ENCODE peak calls at places on chromosomes 7 and 10, in eight cellular contexts. One of them, this sample, is unnamed.
A peak's percentile ranks its signal among the peaks of the same experiment; 100 is the strongest.

GRCh38 chr7:100861616-100861985 is 5.6 kb upstream of the TRIP6 start:
- DNase-seq in smooth muscle cell of the brain vasculature: no peak
- DNase-seq in NCI-H2171 treated with DMSO at 0.1 percent for 48 hours: no peak
- DNase-seq in mesothelial cell of epicardium: no peak
- DNase-seq in GM19239: no peak
- DNase-seq in aorta: no peak
- DNase-seq in T-helper 2 cell: no peak
- DNase-seq in EL: no peak
- DNase-seq in this sample: no peak

GRCh38 chr10:49431426-49431825 is 35.5 kb upstream of the DRGX start:
- DNase-seq in T-helper 2 cell: no peak
- DNase-seq in GM19239: no peak
- DNase-seq in mesothelial cell of epicardium: no peak
- DNase-seq in NCI-H2171 treated with DMSO at 0.1 percent for 48 hours: no peak
- DNase-seq in EL: no peak
- DNase-seq in aorta: no peak
- DNase-seq in smooth muscle cell of the brain vasculature: no peak
- DNase-seq in this sample: no peak

GRCh38 chr7:68925241-68925640 is 673.0 kb upstream of the AUTS2 start:
- DNase-seq in mesothelial cell of epicardium: no peak
- DNase-seq in aorta: no peak
- DNase-seq in GM19239: no peak
- DNase-seq in T-helper 2 cell: no peak
- DNase-seq in EL: no peak
- DNase-seq in NCI-H2171 treated with DMSO at 0.1 percent for 48 hours: peak; percentile 75
- DNase-seq in smooth muscle cell of the brain vasculature: no peak
- DNase-seq in this sample: no peak

GRCh38 chr10:116241642-116242405 is 31.2 kb downstream of the GFRA1 start:
- DNase-seq in smooth muscle cell of the brain vasculature: no peak
- DNase-seq in NCI-H2171 treated with DMSO at 0.1 percent for 48 hours: no peak
- DNase-seq in T-helper 2 cell: no peak
- DNase-seq in aorta: no peak
- DNase-seq in GM19239: no peak
- DNase-seq in mesothelial cell of epicardium: no peak
- DNase-seq in EL: no peak
- DNase-seq in this sample: no peak

GRCh38 chr10:31652038-31652437 is 276.6 kb downstream of the ARHGAP12 start:
- DNase-seq in aorta: no peak
- DNase-seq in EL: no peak
- DNase-seq in smooth muscle cell of the brain vasculature: no peak
- DNase-seq in mesothelial cell of epicardium: no peak
- DNase-seq in T-helper 2 cell: no peak
- DNase-seq in GM19239: no peak
- DNase-seq in NCI-H2171 treated with DMSO at 0.1 percent for 48 hours: no peak
- DNase-seq in this sample: no peak

GRCh38 chr7:84339306-84339705 is 144.7 kb upstream of the SEMA3A start:
- DNase-seq in GM19239: no peak
- DNase-seq in EL: no peak
- DNase-seq in T-helper 2 cell: no peak
- DNase-seq in aorta: no peak
- DNase-seq in NCI-H2171 treated with DMSO at 0.1 percent for 48 hours: no peak
- DNase-seq in smooth muscle cell of the brain vasculature: no peak
- DNase-seq in mesothelial cell of epicardium: no peak
- DNase-seq in this sample: no peak

GRCh38 chr7:36279251-36279925 is 110.3 kb upstream of the ANLN start:
- DNase-seq in mesothelial cell of epicardium: no peak
- DNase-seq in aorta: peak; percentile 28
- DNase-seq in EL: no peak
- DNase-seq in GM19239: no peak
- DNase-seq in smooth muscle cell of the brain vasculature: no peak
- DNase-seq in NCI-H2171 treated with DMSO at 0.1 percent for 48 hours: no peak
- DNase-seq in T-helper 2 cell: no peak
- DNase-seq in this sample: no peak

GRCh38 chr7:44953156-44953555 is 25.7 kb downstream of the MYO1G start:
- DNase-seq in EL: no peak
- DNase-seq in smooth muscle cell of the brain vasculature: no peak
- DNase-seq in aorta: no peak
- DNase-seq in GM19239: no peak
- DNase-seq in NCI-H2171 treated with DMSO at 0.1 percent for 48 hours: no peak
- DNase-seq in T-helper 2 cell: no peak
- DNase-seq in mesothelial cell of epicardium: no peak
- DNase-seq in this sample: peak; percentile 24

GRCh38 chr7:155793720-155794119 is 18.5 kb downstream of the SHH start:
- DNase-seq in EL: no peak
- DNase-seq in aorta: peak; percentile 19
- DNase-seq in NCI-H2171 treated with DMSO at 0.1 percent for 48 hours: no peak
- DNase-seq in T-helper 2 cell: no peak
- DNase-seq in mesothelial cell of epicardium: no peak
- DNase-seq in GM19239: no peak
- DNase-seq in smooth muscle cell of the brain vasculature: no peak
- DNase-seq in this sample: no peak

GRCh38 chr7:4279210-4279609 is 402.9 kb upstream of the FOXK1 start:
- DNase-seq in mesothelial cell of epicardium: no peak
- DNase-seq in smooth muscle cell of the brain vasculature: no peak
- DNase-seq in EL: no peak
- DNase-seq in aorta: no peak
- DNase-seq in T-helper 2 cell: no peak
- DNase-seq in GM19239: no peak
- DNase-seq in NCI-H2171 treated with DMSO at 0.1 percent for 48 hours: no peak
- DNase-seq in this sample: no peak

GRCh38 chr10:4672199-4672598 is 153.8 kb upstream of the AKR1E2 start:
- DNase-seq in smooth muscle cell of the brain vasculature: no peak
- DNase-seq in EL: no peak
- DNase-seq in T-helper 2 cell: no peak
- DNase-seq in mesothelial cell of epicardium: no peak
- DNase-seq in GM19239: no peak
- DNase-seq in aorta: no peak
- DNase-seq in NCI-H2171 treated with DMSO at 0.1 percent for 48 hours: no peak
- DNase-seq in this sample: no peak

GRCh38 chr7:37211097-37211496 is 237.6 kb downstream of the ELMO1 start:
- DNase-seq in EL: no peak
- DNase-seq in GM19239: no peak
- DNase-seq in NCI-H2171 treated with DMSO at 0.1 percent for 48 hours: no peak
- DNase-seq in mesothelial cell of epicardium: no peak
- DNase-seq in T-helper 2 cell: no peak
- DNase-seq in aorta: peak; percentile 68
- DNase-seq in smooth muscle cell of the brain vasculature: no peak
- DNase-seq in this sample: no peak

GRCh38 chr7:83798489-83798888 is 149.6 kb upstream of the SEMA3E start:
- DNase-seq in GM19239: no peak
- DNase-seq in smooth muscle cell of the brain vasculature: no peak
- DNase-seq in T-helper 2 cell: no peak
- DNase-seq in NCI-H2171 treated with DMSO at 0.1 percent for 48 hours: no peak
- DNase-seq in aorta: no peak
- DNase-seq in EL: no peak
- DNase-seq in mesothelial cell of epicardium: no peak
- DNase-seq in this sample: no peak

GRCh38 chr10:88019753-88020152 is 156.3 kb downstream of the PTEN start:
- DNase-seq in aorta: no peak
- DNase-seq in GM19239: no peak
- DNase-seq in smooth muscle cell of the brain vasculature: no peak
- DNase-seq in mesothelial cell of epicardium: no peak
- DNase-seq in T-helper 2 cell: no peak
- DNase-seq in NCI-H2171 treated with DMSO at 0.1 percent for 48 hours: no peak
- DNase-seq in EL: peak; percentile 69
- DNase-seq in this sample: no peak

GRCh38 chr10:125840955-125841354 is 17.6 kb downstream of the BCCIP start:
- DNase-seq in T-helper 2 cell: no peak
- DNase-seq in aorta: no peak
- DNase-seq in smooth muscle cell of the brain vasculature: no peak
- DNase-seq in EL: peak; percentile 32
- DNase-seq in mesothelial cell of epicardium: no peak
- DNase-seq in GM19239: no peak
- DNase-seq in NCI-H2171 treated with DMSO at 0.1 percent for 48 hours: no peak
- DNase-seq in this sample: no peak

GRCh38 chr7:7654964-7655363 is 14.4 kb downstream of the UMAD1 start:
- DNase-seq in aorta: no peak
- DNase-seq in smooth muscle cell of the brain vasculature: no peak
- DNase-seq in EL: no peak
- DNase-seq in mesothelial cell of epicardium: no peak
- DNase-seq in NCI-H2171 treated with DMSO at 0.1 percent for 48 hours: no peak
- DNase-seq in GM19239: no peak
- DNase-seq in T-helper 2 cell: no peak
- DNase-seq in this sample: no peak

GRCh38 chr10:24209421-24209770 is 458 bp downstream of the KIAA1217 start:
- DNase-seq in NCI-H2171 treated with DMSO at 0.1 percent for 48 hours: no peak
- DNase-seq in T-helper 2 cell: no peak
- DNase-seq in aorta: no peak
- DNase-seq in smooth muscle cell of the brain vasculature: no peak
- DNase-seq in mesothelial cell of epicardium: no peak
- DNase-seq in GM19239: no peak
- DNase-seq in EL: peak; percentile 69
- DNase-seq in this sample: peak; percentile 51

GRCh38 chr7:44912775-44913347 is 27.5 kb upstream of the PURB start:
- DNase-seq in T-helper 2 cell: no peak
- DNase-seq in EL: no peak
- DNase-seq in mesothelial cell of epicardium: no peak
- DNase-seq in smooth muscle cell of the brain vasculature: no peak
- DNase-seq in aorta: no peak
- DNase-seq in NCI-H2171 treated with DMSO at 0.1 percent for 48 hours: no peak
- DNase-seq in GM19239: no peak
- DNase-seq in this sample: peak; percentile 70

GRCh38 chr7:16849295-16850148 is 32.3 kb downstream of the AGR3 start:
- DNase-seq in T-helper 2 cell: no peak
- DNase-seq in mesothelial cell of epicardium: no peak
- DNase-seq in aorta: no peak
- DNase-seq in smooth muscle cell of the brain vasculature: no peak
- DNase-seq in EL: no peak
- DNase-seq in GM19239: no peak
- DNase-seq in NCI-H2171 treated with DMSO at 0.1 percent for 48 hours: no peak
- DNase-seq in this sample: no peak

GRCh38 chr10:19119191-19119590 is 70.6 kb downstream of the MALRD1 start:
- DNase-seq in GM19239: no peak
- DNase-seq in EL: no peak
- DNase-seq in T-helper 2 cell: no peak
- DNase-seq in NCI-H2171 treated with DMSO at 0.1 percent for 48 hours: no peak
- DNase-seq in mesothelial cell of epicardium: no peak
- DNase-seq in aorta: no peak
- DNase-seq in smooth muscle cell of the brain vasculature: no peak
- DNase-seq in this sample: peak; percentile 65

GRCh38 chr7:43758861-43759683 is 592 bp downstream of the BLVRA start:
- DNase-seq in NCI-H2171 treated with DMSO at 0.1 percent for 48 hours: peak; percentile 42
- DNase-seq in T-helper 2 cell: peak; percentile 23
- DNase-seq in EL: peak; percentile 58
- DNase-seq in smooth muscle cell of the brain vasculature: no peak
- DNase-seq in GM19239: peak; percentile 48
- DNase-seq in aorta: peak; percentile 60
- DNase-seq in mesothelial cell of epicardium: no peak
- DNase-seq in this sample: peak; percentile 80

GRCh38 chr7:38796636-38797501 is 112.1 kb downstream of the VPS41 start:
- DNase-seq in mesothelial cell of epicardium: no peak
- DNase-seq in T-helper 2 cell: no peak
- DNase-seq in aorta: peak; percentile 50
- DNase-seq in smooth muscle cell of the brain vasculature: peak; percentile 36
- DNase-seq in NCI-H2171 treated with DMSO at 0.1 percent for 48 hours: peak; percentile 94
- DNase-seq in EL: peak; percentile 64
- DNase-seq in GM19239: no peak
- DNase-seq in this sample: peak; percentile 75

GRCh38 chr10:21649441-21649872 is 115.4 kb downstream of the MLLT10 start:
- DNase-seq in aorta: no peak
- DNase-seq in smooth muscle cell of the brain vasculature: no peak
- DNase-seq in EL: no peak
- DNase-seq in NCI-H2171 treated with DMSO at 0.1 percent for 48 hours: no peak
- DNase-seq in GM19239: no peak
- DNase-seq in T-helper 2 cell: no peak
- DNase-seq in mesothelial cell of epicardium: no peak
- DNase-seq in this sample: no peak

GRCh38 chr7:29214816-29215215 is 20.2 kb downstream of the CHN2 start:
- DNase-seq in T-helper 2 cell: no peak
- DNase-seq in EL: no peak
- DNase-seq in NCI-H2171 treated with DMSO at 0.1 percent for 48 hours: no peak
- DNase-seq in aorta: no peak
- DNase-seq in smooth muscle cell of the brain vasculature: no peak
- DNase-seq in GM19239: no peak
- DNase-seq in mesothelial cell of epicardium: no peak
- DNase-seq in this sample: no peak

GRCh38 chr10:110864662-110865140 is 7.0 kb upstream of the PDCD4 start:
- DNase-seq in smooth muscle cell of the brain vasculature: no peak
- DNase-seq in EL: no peak
- DNase-seq in aorta: no peak
- DNase-seq in mesothelial cell of epicardium: no peak
- DNase-seq in GM19239: no peak
- DNase-seq in NCI-H2171 treated with DMSO at 0.1 percent for 48 hours: peak; percentile 33
- DNase-seq in T-helper 2 cell: no peak
- DNase-seq in this sample: no peak

GRCh38 chr10:61897671-61898434 is 3.6 kb upstream of the ARID5B start:
- DNase-seq in smooth muscle cell of the brain vasculature: no peak
- DNase-seq in NCI-H2171 treated with DMSO at 0.1 percent for 48 hours: peak; percentile 60
- DNase-seq in T-helper 2 cell: no peak
- DNase-seq in EL: peak; percentile 63
- DNase-seq in GM19239: no peak
- DNase-seq in mesothelial cell of epicardium: no peak
- DNase-seq in aorta: peak; percentile 57
- DNase-seq in this sample: peak; percentile 77

GRCh38 chr7:4406288-4407058 is 275.6 kb upstream of the FOXK1 start:
- DNase-seq in NCI-H2171 treated with DMSO at 0.1 percent for 48 hours: no peak
- DNase-seq in T-helper 2 cell: no peak
- DNase-seq in smooth muscle cell of the brain vasculature: no peak
- DNase-seq in aorta: no peak
- DNase-seq in mesothelial cell of epicardium: no peak
- DNase-seq in EL: no peak
- DNase-seq in GM19239: no peak
- DNase-seq in this sample: no peak

GRCh38 chr7:135918134-135918533 is 59.0 kb downstream of the MTPN start:
- DNase-seq in NCI-H2171 treated with DMSO at 0.1 percent for 48 hours: no peak
- DNase-seq in smooth muscle cell of the brain vasculature: no peak
- DNase-seq in mesothelial cell of epicardium: no peak
- DNase-seq in aorta: no peak
- DNase-seq in EL: no peak
- DNase-seq in GM19239: no peak
- DNase-seq in T-helper 2 cell: no peak
- DNase-seq in this sample: no peak

GRCh38 chr10:68271104-68271882 is 39.4 kb upstream of the ATOH7 start:
- DNase-seq in smooth muscle cell of the brain vasculature: peak; percentile 67
- DNase-seq in aorta: no peak
- DNase-seq in mesothelial cell of epicardium: no peak
- DNase-seq in EL: no peak
- DNase-seq in NCI-H2171 treated with DMSO at 0.1 percent for 48 hours: no peak
- DNase-seq in T-helper 2 cell: no peak
- DNase-seq in GM19239: no peak
- DNase-seq in this sample: peak; percentile 65

GRCh38 chr7:71626206-71626605 is 494.3 kb downstream of the GALNT17 start:
- DNase-seq in NCI-H2171 treated with DMSO at 0.1 percent for 48 hours: peak; percentile 45
- DNase-seq in EL: no peak
- DNase-seq in T-helper 2 cell: no peak
- DNase-seq in smooth muscle cell of the brain vasculature: no peak
- DNase-seq in aorta: no peak
- DNase-seq in mesothelial cell of epicardium: no peak
- DNase-seq in GM19239: no peak
- DNase-seq in this sample: no peak

GRCh38 chr7:94295805-94296204 is 98.9 kb upstream of the COL1A2 start:
- DNase-seq in GM19239: no peak
- DNase-seq in EL: peak; percentile 82
- DNase-seq in T-helper 2 cell: no peak
- DNase-seq in smooth muscle cell of the brain vasculature: no peak
- DNase-seq in aorta: no peak
- DNase-seq in NCI-H2171 treated with DMSO at 0.1 percent for 48 hours: peak; percentile 16
- DNase-seq in mesothelial cell of epicardium: no peak
- DNase-seq in this sample: no peak

GRCh38 chr7:5237286-5237685 is 45.5 kb upstream of the SLC29A4 start:
- DNase-seq in mesothelial cell of epicardium: no peak
- DNase-seq in aorta: peak; percentile 90
- DNase-seq in T-helper 2 cell: no peak
- DNase-seq in NCI-H2171 treated with DMSO at 0.1 percent for 48 hours: no peak
- DNase-seq in EL: peak; percentile 49
- DNase-seq in smooth muscle cell of the brain vasculature: no peak
- DNase-seq in GM19239: no peak
- DNase-seq in this sample: no peak

GRCh38 chr7:99472561-99473314 is at the start of gene ZNF789:
- DNase-seq in T-helper 2 cell: peak; percentile 97
- DNase-seq in EL: peak; percentile 96
- DNase-seq in aorta: peak; percentile 99
- DNase-seq in smooth muscle cell of the brain vasculature: peak; percentile 87
- DNase-seq in mesothelial cell of epicardium: peak; percentile 98
- DNase-seq in NCI-H2171 treated with DMSO at 0.1 percent for 48 hours: peak; percentile 94
- DNase-seq in GM19239: peak; percentile 96
- DNase-seq in this sample: peak; percentile 99

GRCh38 chr10:62852961-62853702 is 37.0 kb upstream of the EGR2 start:
- DNase-seq in NCI-H2171 treated with DMSO at 0.1 percent for 48 hours: no peak
- DNase-seq in EL: no peak
- DNase-seq in GM19239: no peak
- DNase-seq in smooth muscle cell of the brain vasculature: no peak
- DNase-seq in mesothelial cell of epicardium: no peak
- DNase-seq in aorta: no peak
- DNase-seq in T-helper 2 cell: no peak
- DNase-seq in this sample: no peak